ENCODE peak calls at places on chromosomes 6 and 20, in six cellular contexts. One of them, this sample, is unnamed.

GRCh38 chr20:14951707-14952106 is 614.3 kb upstream of the FLRT3 start:
- DNase-seq in H9: no peak
- DNase-seq in IMR-90: no peak
- DNase-seq in trophoblast cell: no peak
- DNase-seq in mesenchymal stem cell: peak
- DNase-seq in H1: no peak
- DNase-seq in this sample: no peak

GRCh38 chr20:52031574-52032303 is 159.8 kb downstream of the ZFP64 start:
- DNase-seq in H1: no peak
- DNase-seq in H9: no peak
- DNase-seq in trophoblast cell: no peak
- DNase-seq in IMR-90: peak
- DNase-seq in mesenchymal stem cell: peak
- DNase-seq in this sample: no peak

GRCh38 chr6:140960566-140960965 is 1172.2 kb upstream of the GJE1 start:
- DNase-seq in IMR-90: peak
- DNase-seq in trophoblast cell: no peak
- DNase-seq in H1: no peak
- DNase-seq in mesenchymal stem cell: peak
- DNase-seq in H9: no peak
- DNase-seq in this sample: no peak

GRCh38 chr6:127484207-127484858 is 25.1 kb upstream of the KIAA0408 start:
- DNase-seq in IMR-90: peak
- DNase-seq in trophoblast cell: no peak
- DNase-seq in mesenchymal stem cell: peak
- DNase-seq in H9: no peak
- DNase-seq in H1: no peak
- DNase-seq in this sample: no peak

GRCh38 chr20:59055302-59055701 is 12.7 kb upstream of the PRELID3B start:
- DNase-seq in H1: no peak
- DNase-seq in H9: no peak
- DNase-seq in IMR-90: peak
- DNase-seq in trophoblast cell: no peak
- DNase-seq in mesenchymal stem cell: no peak
- DNase-seq in this sample: no peak

GRCh38 chr20:44433751-44434538 is 41.7 kb upstream of the TTPAL start:
- DNase-seq in trophoblast cell: no peak
- DNase-seq in mesenchymal stem cell: no peak
- DNase-seq in IMR-90: no peak
- DNase-seq in H1: no peak
- DNase-seq in H9: no peak
- DNase-seq in this sample: no peak

GRCh38 chr6:34736838-34737237 is 20.5 kb upstream of the SNRPC start:
- DNase-seq in IMR-90: no peak
- DNase-seq in H1: no peak
- DNase-seq in trophoblast cell: no peak
- DNase-seq in mesenchymal stem cell: no peak
- DNase-seq in H9: no peak
- DNase-seq in this sample: no peak

GRCh38 chr6:148426317-148426977 is 83.8 kb downstream of the SASH1 start:
- DNase-seq in H1: no peak
- DNase-seq in mesenchymal stem cell: peak
- DNase-seq in H9: no peak
- DNase-seq in IMR-90: no peak
- DNase-seq in trophoblast cell: no peak
- DNase-seq in this sample: no peak

GRCh38 chr20:9689041-9689440 is 149.8 kb downstream of the PAK5 start:
- DNase-seq in trophoblast cell: no peak
- DNase-seq in H1: no peak
- DNase-seq in mesenchymal stem cell: no peak
- DNase-seq in H9: no peak
- DNase-seq in IMR-90: no peak
- DNase-seq in this sample: no peak

GRCh38 chr20:63359164-63359934 is 1.8 kb downstream of the CHRNA4 start:
- DNase-seq in IMR-90: no peak
- DNase-seq in mesenchymal stem cell: no peak
- DNase-seq in trophoblast cell: no peak
- DNase-seq in H9: no peak
- DNase-seq in H1: no peak
- DNase-seq in this sample: no peak

GRCh38 chr6:118401325-118401998 is 146.6 kb upstream of the PLN start:
- DNase-seq in H1: no peak
- DNase-seq in H9: no peak
- DNase-seq in mesenchymal stem cell: no peak
- DNase-seq in trophoblast cell: no peak
- DNase-seq in IMR-90: no peak
- DNase-seq in this sample: no peak

GRCh38 chr20:63186528-63187316 is 29.2 kb downstream of the YTHDF1 start:
- DNase-seq in H1: no peak
- DNase-seq in H9: no peak
- DNase-seq in IMR-90: no peak
- DNase-seq in trophoblast cell: peak
- DNase-seq in mesenchymal stem cell: peak
- DNase-seq in this sample: no peak

GRCh38 chr6:26024651-26025046 is 62.0 kb downstream of the TRIM38 start:
- DNase-seq in IMR-90: no peak
- DNase-seq in trophoblast cell: no peak
- DNase-seq in mesenchymal stem cell: no peak
- DNase-seq in H9: no peak
- DNase-seq in H1: no peak
- DNase-seq in this sample: no peak

GRCh38 chr6:163309491-163310026 is 105.0 kb upstream of the QKI start:
- DNase-seq in mesenchymal stem cell: no peak
- DNase-seq in H9: no peak
- DNase-seq in H1: no peak
- DNase-seq in trophoblast cell: peak
- DNase-seq in IMR-90: peak
- DNase-seq in this sample: no peak

GRCh38 chr6:14270925-14271791 is 153.6 kb downstream of the CD83 start:
- DNase-seq in H9: no peak
- DNase-seq in IMR-90: peak
- DNase-seq in mesenchymal stem cell: no peak
- DNase-seq in H1: peak
- DNase-seq in trophoblast cell: peak
- DNase-seq in this sample: no peak

GRCh38 chr20:17873410-17874270 is 95.0 kb downstream of the SNX5 start:
- DNase-seq in IMR-90: peak
- DNase-seq in mesenchymal stem cell: peak
- DNase-seq in H9: peak
- DNase-seq in H1: no peak
- DNase-seq in trophoblast cell: no peak
- DNase-seq in this sample: no peak

GRCh38 chr6:32329141-32329540 is 42.6 kb downstream of the TSBP1 start:
- DNase-seq in trophoblast cell: no peak
- DNase-seq in H1: no peak
- DNase-seq in IMR-90: peak
- DNase-seq in mesenchymal stem cell: no peak
- DNase-seq in H9: no peak
- DNase-seq in this sample: no peak

GRCh38 chr6:51265426-51265825 is 446.8 kb downstream of the TFAP2B start:
- DNase-seq in H1: no peak
- DNase-seq in H9: no peak
- DNase-seq in trophoblast cell: no peak
- DNase-seq in mesenchymal stem cell: no peak
- DNase-seq in IMR-90: no peak
- DNase-seq in this sample: no peak

GRCh38 chr6:129705212-129705611 is 4.8 kb downstream of the ARHGAP18 start:
- DNase-seq in IMR-90: no peak
- DNase-seq in mesenchymal stem cell: no peak
- DNase-seq in H9: no peak
- DNase-seq in H1: no peak
- DNase-seq in trophoblast cell: no peak
- DNase-seq in this sample: no peak

GRCh38 chr6:129701721-129702455 is 8.1 kb downstream of the ARHGAP18 start:
- DNase-seq in mesenchymal stem cell: peak
- DNase-seq in trophoblast cell: peak
- DNase-seq in IMR-90: peak
- DNase-seq in H1: no peak
- DNase-seq in H9: no peak
- DNase-seq in this sample: no peak

GRCh38 chr6:129707882-129708495 is 2.0 kb downstream of the ARHGAP18 start:
- DNase-seq in trophoblast cell: no peak
- DNase-seq in mesenchymal stem cell: no peak
- DNase-seq in H9: no peak
- DNase-seq in IMR-90: no peak
- DNase-seq in H1: no peak
- DNase-seq in this sample: no peak

GRCh38 chr6:129707028-129707427 is 2.9 kb downstream of the ARHGAP18 start:
- DNase-seq in trophoblast cell: no peak
- DNase-seq in mesenchymal stem cell: no peak
- DNase-seq in H1: no peak
- DNase-seq in H9: no peak
- DNase-seq in IMR-90: no peak
- DNase-seq in this sample: no peak

DNA sequence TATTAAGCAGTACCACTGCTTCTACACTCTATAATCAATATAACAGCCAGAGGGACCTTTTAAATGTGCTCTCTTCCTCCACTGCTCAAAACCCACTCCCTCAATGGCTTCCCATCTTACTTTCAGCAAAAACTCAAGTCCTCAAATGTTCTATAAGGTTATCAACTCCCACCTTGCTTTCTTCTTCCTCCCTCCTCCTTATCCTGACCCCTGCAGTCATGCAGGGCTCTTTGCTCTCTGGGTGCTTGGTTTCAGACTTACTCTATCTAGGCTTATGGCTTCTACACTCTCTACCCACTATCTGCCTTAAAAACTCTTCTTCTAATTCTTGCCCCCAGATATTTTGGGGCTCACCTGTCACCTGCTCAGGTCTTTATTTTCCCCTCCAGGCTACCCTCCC is 5.3 kb downstream of the ARHGAP18 start:
- DNase-seq in trophoblast cell: no peak
- DNase-seq in IMR-90: no peak
- DNase-seq in mesenchymal stem cell: no peak
- DNase-seq in H9: no peak
- DNase-seq in H1: no peak
- DNase-seq in this sample: no peak
- H3K14ac ChIP-seq in trophoblast cell: no peak
- H3K14ac ChIP-seq in IMR-90: no peak
- H3K14ac ChIP-seq in mesenchymal stem cell: no peak
- H3K14ac ChIP-seq in H9: no peak
- H3K14ac ChIP-seq in H1: no peak
- H3K14ac ChIP-seq in this sample: no peak

DNA sequence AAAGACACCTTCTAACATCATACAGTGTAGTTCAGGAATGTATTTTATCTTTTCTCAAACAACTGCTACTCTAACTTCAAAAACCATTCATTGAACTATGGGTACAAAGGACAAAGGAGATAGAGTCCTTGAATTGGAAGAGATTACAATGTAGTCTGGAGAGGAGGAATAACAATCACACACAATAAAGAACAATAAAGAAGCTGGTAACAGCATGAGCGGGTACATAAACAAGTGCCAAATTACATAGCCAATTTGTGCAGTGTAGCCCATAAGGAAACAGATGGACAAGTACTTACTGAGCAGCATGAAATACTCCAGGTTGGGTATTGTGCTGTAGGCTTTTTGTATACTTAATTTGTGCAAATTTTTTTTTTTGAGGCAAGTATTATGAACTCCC is 44.3 kb downstream of the OSTM1 start:
- DNase-seq in trophoblast cell: no peak
- DNase-seq in H9: no peak
- DNase-seq in mesenchymal stem cell: no peak
- DNase-seq in H1: no peak
- DNase-seq in IMR-90: no peak
- DNase-seq in this sample: no peak
- H3K14ac ChIP-seq in trophoblast cell: no peak
- H3K14ac ChIP-seq in H9: no peak
- H3K14ac ChIP-seq in mesenchymal stem cell: no peak
- H3K14ac ChIP-seq in H1: no peak
- H3K14ac ChIP-seq in IMR-90: no peak
- H3K14ac ChIP-seq in this sample: no peak

DNA sequence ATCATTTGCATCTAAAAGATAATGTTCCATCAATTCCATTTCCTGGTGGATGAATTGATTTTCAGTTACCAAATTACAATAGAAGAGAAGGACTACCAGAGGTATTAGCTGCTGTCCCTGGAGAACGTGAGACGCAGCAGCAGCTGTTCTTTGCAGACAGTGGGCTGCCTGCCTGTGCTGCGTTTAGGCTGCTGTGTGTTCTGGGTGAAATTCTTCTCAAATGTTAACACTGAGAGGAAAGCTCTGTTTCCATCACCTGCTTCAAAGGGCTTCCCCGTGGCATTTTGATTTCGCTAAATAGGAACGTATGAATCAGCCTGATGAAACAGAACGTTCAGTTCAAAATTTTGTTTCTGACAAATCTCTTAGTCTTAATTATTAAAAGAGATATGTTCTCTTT is 362.2 kb downstream of the C6orf118 start:
- DNase-seq in H1: no peak
- DNase-seq in trophoblast cell: no peak
- DNase-seq in IMR-90: no peak
- DNase-seq in H9: no peak
- DNase-seq in mesenchymal stem cell: no peak
- DNase-seq in this sample: no peak
- H3K14ac ChIP-seq in H1: no peak
- H3K14ac ChIP-seq in trophoblast cell: no peak
- H3K14ac ChIP-seq in IMR-90: no peak
- H3K14ac ChIP-seq in H9: no peak
- H3K14ac ChIP-seq in mesenchymal stem cell: no peak
- H3K14ac ChIP-seq in this sample: no peak

DNA sequence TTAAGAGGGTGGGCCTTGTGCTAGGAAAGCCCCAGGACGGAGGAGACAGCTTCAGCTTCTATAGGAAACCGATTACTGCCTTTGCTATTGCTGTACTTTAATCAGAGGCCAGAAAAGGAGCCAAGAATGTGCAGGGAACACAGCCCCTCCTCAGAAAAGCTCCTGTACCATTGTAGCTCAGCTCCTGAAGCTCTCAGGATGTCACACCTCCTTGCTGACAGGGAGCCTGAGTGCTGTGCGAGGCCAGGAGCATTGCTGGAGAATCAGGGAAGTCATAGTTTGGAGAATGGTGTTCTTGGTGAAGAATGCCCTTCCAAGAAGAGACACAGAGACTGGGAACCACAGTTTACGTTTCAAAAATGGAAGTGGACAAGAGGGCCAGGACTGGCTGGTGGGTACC is 46.8 kb downstream of the LYRM2 start:
- DNase-seq in H1: no peak
- DNase-seq in H9: no peak
- DNase-seq in mesenchymal stem cell: no peak
- DNase-seq in trophoblast cell: no peak
- DNase-seq in IMR-90: no peak
- DNase-seq in this sample: no peak
- H3K14ac ChIP-seq in H1: no peak
- H3K14ac ChIP-seq in H9: no peak
- H3K14ac ChIP-seq in mesenchymal stem cell: no peak
- H3K14ac ChIP-seq in trophoblast cell: no peak
- H3K14ac ChIP-seq in IMR-90: no peak
- H3K14ac ChIP-seq in this sample: no peak